ENCODE peak calls at places on chromosomes 6 and 20, in ten cellular contexts. W is colonic mucosa; K is cardiac muscle cell; G is bronchial epithelial cell; D is uterus; L is choroid plexus epithelial cell; R is CD8-positive, alpha-beta T cell; N is GM20000; E is RWPE1; Q is endodermal cell. U is an unnamed sample.

GRCh38 chr6:30327232-30327746 is 562 bp downstream of the TRIM39 start:
- DNase-seq in W (no peak), K (no peak), G (peak; percentile 81), D (no peak), L (no peak), R (no peak), N (no peak), E (no peak), Q (no peak), U (no peak)

GRCh38 chr6:113824411-113824810 is 32.7 kb upstream of the MARCKS start:
- DNase-seq in W (no peak), K (no peak), G (no peak), D (no peak), L (no peak), R (no peak), N (no peak), E (no peak), Q (no peak), U (no peak)

GRCh38 chr20:61558726-61559125 is 306.7 kb downstream of the CDH4 start:
- DNase-seq in W (no peak), K (no peak), G (peak; percentile 3), D (no peak), L (peak; percentile 41), R (no peak), N (no peak), E (peak; percentile 41), Q (peak; percentile 75), U (no peak)

GRCh38 chr6:48552905-48553304 is 441.9 kb upstream of the PTCHD4 start:
- DNase-seq in W (no peak), K (no peak), G (no peak), D (no peak), L (no peak), R (no peak), N (no peak), E (no peak), Q (no peak), U (no peak)

GRCh38 chr6:139623382-139623781 is 248.9 kb upstream of the CITED2 start:
- DNase-seq in W (no peak), K (no peak), G (no peak), D (no peak), L (peak; percentile 53), R (no peak), N (no peak), E (no peak), Q (no peak), U (peak; percentile 41)

GRCh38 chr6:145347256-145347655 is 388.1 kb downstream of the EPM2A start:
- DNase-seq in W (no peak), K (no peak), G (no peak), D (no peak), L (no peak), R (no peak), N (no peak), E (no peak), Q (no peak), U (no peak)

GRCh38 chr6:159608961-159609673 is 83.9 kb downstream of the SOD2 start:
- DNase-seq in W (no peak), K (no peak), G (peak; percentile 56), D (no peak), L (peak; percentile 76), R (no peak), N (peak; percentile 63), E (peak; percentile 48), Q (peak; percentile 85), U (peak; percentile 30)

GRCh38 chr6:111280445-111280844 is 193.1 kb downstream of the SLC16A10 start:
- DNase-seq in W (no peak), K (no peak), G (no peak), D (no peak), L (no peak), R (no peak), N (no peak), E (no peak), Q (no peak), U (no peak)

GRCh38 chr20:57908226-57908625 is 198.4 kb upstream of the PMEPA1 start:
- DNase-seq in W (no peak), K (no peak), G (no peak), D (no peak), L (no peak), R (no peak), N (no peak), E (no peak), Q (no peak), U (no peak)

GRCh38 chr6:85129881-85130280 is 320.0 kb upstream of the NT5E start:
- DNase-seq in W (no peak), K (no peak), G (peak; percentile 58), D (no peak), L (peak; percentile 35), R (no peak), N (no peak), E (no peak), Q (no peak), U (peak; percentile 41)

GRCh38 chr20:16898433-16898832 is 150.3 kb downstream of the OTOR start:
- DNase-seq in W (no peak), K (no peak), G (no peak), D (no peak), L (peak; percentile 35), R (no peak), N (no peak), E (no peak), Q (no peak), U (peak; percentile 12)

GRCh38 chr20:845226-845868 is 11.8 kb downstream of the FAM110A start:
- DNase-seq in W (no peak), K (no peak), G (no peak), D (no peak), L (no peak), R (no peak), N (no peak), E (no peak), Q (peak; percentile 68), U (no peak)

GRCh38 chr20:5513975-5514516 is 197.3 kb upstream of the PROKR2 start:
- DNase-seq in W (peak; percentile 66), K (no peak), G (peak; percentile 75), D (no peak), L (peak; percentile 25), R (no peak), N (no peak), E (peak; percentile 79), Q (no peak), U (no peak)

DNA sequence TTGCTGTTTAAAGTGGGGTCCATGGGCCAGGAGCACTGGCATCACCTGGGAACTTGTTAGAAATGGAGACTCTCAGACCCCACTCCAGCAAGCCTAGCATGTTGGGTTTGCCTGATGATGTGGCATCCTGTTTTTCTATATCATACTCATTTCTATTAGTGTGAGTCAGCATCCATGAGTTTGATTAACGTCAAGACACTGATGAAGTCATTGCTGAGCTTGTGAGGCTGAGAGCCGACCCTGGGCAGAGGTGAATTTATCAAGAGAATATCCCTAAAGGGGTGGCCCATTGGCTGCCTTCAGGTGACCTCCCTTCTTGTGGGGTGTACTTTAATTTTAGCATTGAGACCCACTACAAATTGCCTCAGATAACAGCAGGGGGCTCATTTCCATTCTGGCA is 43.4 kb upstream of the RNF144B start:
- DNase-seq in W (no peak), K (no peak), G (peak; percentile 98), D (no peak), L (peak; percentile 85), R (no peak), N (no peak), E (peak; percentile 51), Q (no peak), U (peak; percentile 83)
- TF ChIP-seq CTCF in W (no peak), K (no peak), G (no peak), D (no peak), L (no peak), R (no peak), N (no peak), E (no peak), Q (no peak), U (no peak)

DNA sequence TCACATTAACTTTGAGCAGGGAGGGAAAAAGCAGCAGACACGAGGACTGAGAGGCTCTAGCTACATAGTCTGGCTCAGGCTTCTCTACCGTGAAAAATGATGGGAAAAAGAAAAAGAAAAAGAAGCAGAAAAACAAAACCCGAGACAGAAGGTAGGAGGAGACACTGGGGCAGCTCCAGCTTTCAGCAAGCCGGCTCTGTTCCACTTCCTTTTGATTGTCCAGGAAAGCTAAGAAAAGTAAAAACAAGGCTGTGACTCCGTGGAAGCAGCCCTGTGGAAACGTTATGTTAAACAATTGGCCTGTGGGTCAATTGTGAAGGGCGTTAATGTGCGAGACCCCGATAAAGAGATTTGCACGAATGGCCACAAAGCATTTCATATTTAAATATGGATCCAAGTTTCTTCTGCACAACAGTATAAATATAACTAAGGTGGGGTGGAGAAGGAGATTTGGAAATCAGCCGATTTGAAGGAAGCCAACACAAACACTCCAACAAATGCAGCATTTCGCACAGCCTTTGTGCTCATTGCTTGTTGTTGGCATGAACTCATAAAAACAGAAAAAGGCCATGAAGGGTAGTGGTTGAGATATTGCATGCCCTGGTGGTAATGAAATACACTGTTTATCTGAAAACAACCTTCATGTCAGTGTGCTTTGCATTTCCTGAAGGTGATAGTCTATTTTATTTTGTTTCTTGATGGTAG is 236.9 kb upstream of the JAG1 start:
- DNase-seq in W (no peak), K (no peak), G (no peak), D (no peak), L (peak; percentile 47), R (no peak), N (no peak), E (no peak), Q (no peak), U (no peak)
- TF ChIP-seq CTCF in W (no peak), K (peak; percentile 28), G (no peak), D (no peak), L (peak; percentile 68), R (no peak), N (no peak), E (no peak), Q (peak; percentile 20), U (peak; percentile 42)

GRCh38 chr6:39114395-39114706 is 635 bp downstream of the SAYSD1 start:
- DNase-seq in W (no peak), K (no peak), G (no peak), D (no peak), L (no peak), R (no peak), N (no peak), E (no peak), Q (no peak), U (no peak)

GRCh38 chr6:39118921-39119320 is 3.9 kb upstream of the SAYSD1 start:
- DNase-seq in W (no peak), K (no peak), G (no peak), D (no peak), L (no peak), R (no peak), N (no peak), E (no peak), Q (no peak), U (no peak)

GRCh38 chr6:39113788-39114187 is 1.2 kb downstream of the SAYSD1 start:
- DNase-seq in W (no peak), K (no peak), G (no peak), D (no peak), L (no peak), R (no peak), N (no peak), E (no peak), Q (no peak), U (no peak)

GRCh38 chr6:39111280-39111679 is 3.7 kb downstream of the SAYSD1 start:
- DNase-seq in W (no peak), K (no peak), G (no peak), D (no peak), L (no peak), R (no peak), N (no peak), E (no peak), Q (no peak), U (no peak)

GRCh38 chr6:39114707-39115599 is at the start of gene SAYSD1:
- DNase-seq in W (peak; percentile 92), K (peak; percentile 97), G (peak; percentile 81), D (peak; percentile 90), L (peak; percentile 94), R (peak; percentile 91), N (peak; percentile 92), E (peak; percentile 92), Q (peak; percentile 96), U (peak; percentile 85)
- TF ChIP-seq CTCF in W (no peak), K (peak; percentile 2), G (no peak), D (no peak), L (no peak), R (no peak), N (no peak), E (no peak), Q (no peak), U (no peak)

GRCh38 chr20:9974324-9974723 is 60.5 kb upstream of the ANKEF1 start:
- DNase-seq in W (no peak), K (no peak), G (no peak), D (no peak), L (no peak), R (no peak), N (no peak), E (no peak), Q (peak; percentile 50), U (no peak)
- TF ChIP-seq CTCF in W (no peak), K (no peak), G (no peak), D (no peak), L (peak; percentile 17), R (no peak), N (no peak), E (no peak), Q (peak; percentile 68), U (peak; percentile 42)

U was measured in brain microvascular endothelial cell.